ENCODE peak calls at places on chromosomes 5 and 9, in eight cellular contexts. I, S, B, W, N, D, Y and P are unnamed samples.
A peak's percentile ranks its signal among the peaks of the same experiment; 100 is the strongest.

GRCh38 chr9:121852646-121853616 is 201.5 kb downstream of the DAB2IP start:
- DNase-seq in S (no peak), Y (no peak), B (peak; percentile 38), W (no peak), N (peak; percentile 58), I (no peak), D (no peak), P (peak; percentile 88)

GRCh38 chr5:178386532-178386931 is 153.9 kb upstream of the PHYKPL start:
- DNase-seq in N (no peak), Y (no peak), S (no peak), D (no peak), W (no peak), I (no peak), B (no peak), P (no peak)

GRCh38 chr9:135065804-135066203 is 21.7 kb upstream of the OLFM1 start:
- DNase-seq in D (no peak), W (no peak), I (no peak), Y (no peak), N (no peak), S (no peak), B (no peak), P (no peak)

GRCh38 chr5:173623296-173623771 is 6.9 kb upstream of the BOD1 start:
- DNase-seq in S (no peak), Y (no peak), B (no peak), I (no peak), D (no peak), N (no peak), W (no peak), P (no peak)

GRCh38 chr5:57566914-57567313 is 84.3 kb upstream of the ACTBL2 start:
- DNase-seq in N (no peak), B (no peak), W (no peak), I (no peak), D (no peak), S (no peak), Y (no peak), P (no peak)

GRCh38 chr9:68949271-68950000 is 64.5 kb downstream of the PRKACG start:
- DNase-seq in B (no peak), N (peak; percentile 23), D (no peak), W (no peak), S (no peak), I (no peak), Y (no peak), P (peak; percentile 52)

GRCh38 chr5:1291611-1292080 is 3.2 kb downstream of the TERT start:
- DNase-seq in N (no peak), I (no peak), B (no peak), D (no peak), S (no peak), W (no peak), Y (no peak), P (no peak)

GRCh38 chr9:90219548-90220118 is 423.0 kb downstream of the DIRAS2 start:
- DNase-seq in W (no peak), S (no peak), N (no peak), D (no peak), Y (no peak), B (no peak), I (no peak), P (no peak)

GRCh38 chr9:101388507-101388993 is 3.7 kb upstream of the BAAT start:
- DNase-seq in S (peak; percentile 30), W (peak; percentile 51), N (no peak), D (no peak), I (no peak), B (no peak), Y (peak; percentile 45), P (no peak)

GRCh38 chr9:111926421-111926875 is 29.8 kb downstream of the UGCG start:
- DNase-seq in B (no peak), I (peak; percentile 8), W (no peak), D (peak; percentile 95), N (peak; percentile 33), S (no peak), Y (no peak), P (peak; percentile 72)

GRCh38 chr9:114856210-114856941 is 50.5 kb upstream of the TNFSF15 start:
- DNase-seq in N (peak; percentile 13), I (no peak), W (no peak), D (no peak), S (no peak), B (peak; percentile 21), Y (no peak), P (peak; percentile 44)

GRCh38 chr9:119884411-119884810 is 515.2 kb upstream of the BRINP1 start:
- DNase-seq in B (no peak), N (no peak), I (no peak), D (no peak), S (no peak), Y (no peak), W (no peak), P (no peak)

GRCh38 chr9:98075332-98075805 is 18.8 kb downstream of the NANS start:
- DNase-seq in D (no peak), W (no peak), I (no peak), N (no peak), Y (no peak), S (no peak), B (no peak), P (no peak)

GRCh38 chr5:119022017-119022745 is 33.8 kb upstream of the DTWD2 start:
- DNase-seq in B (no peak), Y (no peak), W (peak; percentile 0), D (no peak), I (no peak), S (peak; percentile 65), N (no peak), P (no peak)

GRCh38 chr9:37549527-37549926 is 26.7 kb downstream of the FBXO10 start:
- DNase-seq in N (no peak), W (no peak), Y (no peak), S (no peak), I (no peak), D (no peak), B (no peak), P (no peak)

GRCh38 chr5:171310334-171310815 is 1.3 kb downstream of the TLX3 start:
- DNase-seq in D (no peak), B (no peak), N (no peak), I (no peak), Y (no peak), S (no peak), W (no peak), P (no peak)

GRCh38 chr5:114185274-114185673 is 176.6 kb upstream of the KCNN2 start:
- DNase-seq in B (peak; percentile 61), I (no peak), S (no peak), N (peak; percentile 66), D (no peak), W (no peak), Y (no peak), P (peak; percentile 58)

GRCh38 chr9:33170464-33171156 is 3.5 kb upstream of the B4GALT1 start:
- DNase-seq in D (no peak), I (no peak), S (no peak), N (peak; percentile 70), W (peak; percentile 89), Y (peak; percentile 66), B (peak; percentile 74), P (peak; percentile 79)

GRCh38 chr5:75281716-75282465 is 45.2 kb upstream of the ANKRD31 start:
- DNase-seq in N (no peak), Y (no peak), S (no peak), W (no peak), B (no peak), D (no peak), I (no peak), P (no peak)

GRCh38 chr5:31638748-31639418 is at the start of gene PDZD2:
- DNase-seq in N (peak; percentile 89), W (peak; percentile 89), Y (peak; percentile 96), I (peak; percentile 13), D (no peak), S (peak; percentile 91), B (peak; percentile 88), P (peak; percentile 93)

GRCh38 chr5:160245506-160246100 is 16.3 kb downstream of the FABP6 start:
- DNase-seq in S (no peak), D (no peak), W (no peak), N (no peak), B (no peak), I (no peak), Y (no peak), P (no peak)

GRCh38 chr5:59151162-59151889 is 568.5 kb downstream of the RAB3C start:
- DNase-seq in N (no peak), I (no peak), B (no peak), S (no peak), D (no peak), Y (no peak), W (no peak), P (no peak)

GRCh38 chr9:114504341-114505186 is 709 bp downstream of the WHRN start:
- DNase-seq in D (no peak), I (peak; percentile 7), N (peak; percentile 14), Y (peak; percentile 41), W (peak; percentile 39), S (no peak), B (peak; percentile 32), P (peak; percentile 81)

GRCh38 chr5:110179291-110179690 is 489.6 kb downstream of the MAN2A1 start:
- DNase-seq in Y (no peak), B (no peak), N (no peak), W (no peak), S (no peak), D (no peak), I (no peak), P (no peak)

GRCh38 chr9:24293391-24293790 is 252.3 kb downstream of the IZUMO3 start:
- DNase-seq in Y (peak; percentile 25), D (no peak), I (no peak), W (no peak), S (no peak), B (no peak), N (no peak), P (no peak)

GRCh38 chr5:83509535-83509934 is 38.0 kb downstream of the VCAN start:
- DNase-seq in S (no peak), W (no peak), D (peak; percentile 98), B (peak; percentile 63), I (no peak), Y (no peak), N (peak; percentile 67), P (peak; percentile 43)

GRCh38 chr5:133679534-133679933 is 67.2 kb upstream of the FSTL4 start:
- DNase-seq in S (no peak), D (no peak), N (no peak), I (no peak), Y (no peak), W (no peak), B (no peak), P (no peak)

GRCh38 chr5:98631311-98632054 is 142.0 kb upstream of the RGMB start:
- DNase-seq in B (no peak), D (no peak), Y (no peak), N (no peak), S (no peak), W (no peak), I (no peak), P (no peak)